ENCODE peak calls at places on chromosomes 3 and 15, in eight cellular contexts. H is upper lobe of left lung, Z is tibial nerve, I is Peyer's patch, G is AG10803, N is body of pancreas, W is endothelial cell, T is heart left ventricle. J is an unnamed sample.
A peak's percentile ranks its signal among the peaks of the same experiment; 100 is the strongest.

GRCh38 chr3:104604326-104605010 is 762.2 kb upstream of the ALCAM start:
- DNase-seq in H (no peak), Z (no peak), I (no peak), G (peak; percentile 30), N (no peak), W (no peak), T (no peak), J (no peak)

GRCh38 chr3:55416381-55416821 is 70.7 kb downstream of the WNT5A start:
- DNase-seq in H (no peak), Z (no peak), I (no peak), G (peak; percentile 91), N (no peak), W (no peak), T (no peak), J (no peak)

GRCh38 chr15:39110336-39110735 is 470.5 kb upstream of the THBS1 start:
- DNase-seq in H (no peak), Z (no peak), I (no peak), G (peak; percentile 80), N (no peak), W (no peak), T (no peak), J (no peak)

GRCh38 chr3:183541738-183542137 is 13.8 kb downstream of the KLHL6 start:
- DNase-seq in H (no peak), Z (no peak), I (no peak), G (no peak), N (no peak), W (no peak), T (no peak), J (no peak)

GRCh38 chr15:84949043-84949442 is 32.6 kb upstream of the PDE8A start:
- DNase-seq in H (no peak), Z (no peak), I (no peak), G (peak; percentile 73), N (no peak), W (no peak), T (no peak), J (no peak)

GRCh38 chr15:79322945-79323344 is 12.0 kb downstream of the TMED3 start:
- DNase-seq in H (no peak), Z (no peak), I (no peak), G (no peak), N (no peak), W (no peak), T (no peak), J (no peak)

GRCh38 chr3:50125541-50126286 is 29.4 kb upstream of the SEMA3F start:
- DNase-seq in H (no peak), Z (no peak), I (no peak), G (no peak), N (no peak), W (no peak), T (no peak), J (no peak)

GRCh38 chr3:153291052-153291689 is 129.1 kb downstream of the RAP2B start:
- DNase-seq in H (no peak), Z (no peak), I (no peak), G (no peak), N (no peak), W (no peak), T (no peak), J (no peak)

GRCh38 chr3:63279000-63279366 is 875 bp downstream of the SYNPR start:
- DNase-seq in H (no peak), Z (no peak), I (no peak), G (no peak), N (no peak), W (peak; percentile 19), T (no peak), J (no peak)

GRCh38 chr3:33658971-33659848 is 58.8 kb downstream of the CLASP2 start:
- DNase-seq in H (peak; percentile 74), Z (peak; percentile 47), I (peak; percentile 57), G (peak; percentile 58), N (peak; percentile 60), W (peak; percentile 49), T (peak; percentile 77), J (no peak)

GRCh38 chr3:8320711-8321458 is 180.7 kb upstream of the LMCD1 start:
- DNase-seq in H (no peak), Z (no peak), I (no peak), G (no peak), N (no peak), W (no peak), T (no peak), J (no peak)

DNA sequence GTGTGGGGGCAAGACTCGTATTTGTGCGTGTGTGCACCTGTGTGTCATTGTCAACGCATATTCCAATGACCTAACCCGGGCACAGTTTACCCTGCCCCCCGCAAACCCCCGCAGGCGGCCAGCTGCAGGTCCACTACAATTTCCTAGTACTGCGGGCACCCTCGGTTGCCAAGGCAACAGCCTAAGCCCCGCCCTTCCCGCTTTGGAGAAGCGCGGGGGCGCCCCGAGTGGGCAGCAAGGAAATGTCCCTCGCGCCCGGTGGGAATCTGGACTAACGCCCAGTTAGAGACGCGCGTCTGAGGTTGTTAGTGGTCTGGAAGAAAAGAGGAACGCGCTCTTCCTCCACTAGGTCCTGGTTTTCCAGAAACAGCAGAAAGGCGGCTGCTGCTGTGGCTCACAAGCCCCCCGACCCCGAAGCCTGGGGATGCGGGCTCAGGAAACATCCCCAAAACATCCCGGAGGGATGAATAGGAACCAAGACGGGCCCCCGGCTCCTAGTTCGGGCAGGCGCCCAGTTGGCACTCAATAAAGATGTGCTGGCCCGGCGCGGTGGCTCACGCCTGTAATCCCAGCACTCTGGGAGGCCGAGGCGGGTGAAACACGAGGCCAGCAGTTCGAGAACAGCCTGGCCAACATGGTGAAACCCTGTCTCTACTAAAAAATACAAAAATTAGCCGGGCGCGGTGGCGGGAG is 1.1 kb downstream of the ABHD14A start:
- DNase-seq in H (peak; percentile 75), Z (peak; percentile 73), I (peak; percentile 77), G (peak; percentile 53), N (peak; percentile 66), W (peak; percentile 64), T (peak; percentile 71), J (peak; percentile 41)
- TF ChIP-seq CTCF in H (peak; percentile 25), Z (no peak), I (no peak), G (peak; percentile 22), N (no peak), W (no peak), T (no peak), J (no peak)

DNA sequence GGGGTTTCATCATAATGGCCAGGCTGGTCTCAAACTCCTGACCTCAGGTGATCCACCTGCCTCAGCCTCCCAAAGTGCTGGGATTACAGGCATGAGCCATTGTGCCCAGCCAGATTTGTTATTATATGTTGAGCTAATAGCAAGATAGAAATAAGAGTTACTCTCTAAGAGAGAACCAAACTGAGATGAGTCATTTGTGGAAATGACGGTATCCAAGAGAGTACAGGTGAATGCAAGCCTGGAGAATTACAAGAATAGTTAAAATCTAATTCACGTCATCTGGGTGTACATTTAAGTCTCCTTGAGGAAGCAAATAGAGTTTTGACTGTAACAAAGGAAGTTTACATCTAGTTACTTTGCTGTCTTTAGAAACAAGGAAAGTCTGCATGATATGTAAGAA is 12.0 kb upstream of the CDIN1 start:
- DNase-seq in H (no peak), Z (no peak), I (no peak), G (no peak), N (no peak), W (no peak), T (no peak), J (no peak)
- TF ChIP-seq CTCF in H (no peak), Z (no peak), I (no peak), G (no peak), N (no peak), W (no peak), T (no peak), J (no peak)

GRCh38 chr15:40420793-40421192 is 15.2 kb downstream of the IVD start:
- DNase-seq in H (peak; percentile 86), Z (no peak), I (no peak), G (no peak), N (peak; percentile 84), W (no peak), T (peak; percentile 32), J (no peak)
- TF ChIP-seq CTCF in H (no peak), Z (no peak), I (no peak), G (no peak), N (no peak), W (no peak), T (no peak), J (no peak)

DNA sequence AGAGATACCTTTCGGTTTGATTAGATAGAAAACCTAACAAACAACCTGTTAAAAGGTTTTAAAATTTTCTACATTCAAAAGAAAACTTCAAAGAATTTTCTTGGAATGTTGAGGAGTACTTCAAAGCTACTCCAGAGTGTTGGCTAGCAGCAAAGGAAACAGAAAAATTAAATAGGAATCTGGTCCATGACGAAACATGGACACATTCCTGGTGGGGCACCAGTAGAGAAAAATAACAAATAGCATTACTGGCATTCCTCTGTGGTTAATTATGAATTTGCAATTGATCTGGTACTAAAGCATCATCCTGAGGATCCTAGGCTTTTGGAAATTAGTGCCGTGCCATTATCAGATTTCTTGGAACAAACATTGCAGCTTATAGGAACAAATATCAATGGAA is 59.5 kb upstream of the DPPA4 start:
- DNase-seq in H (no peak), Z (no peak), I (no peak), G (no peak), N (no peak), W (no peak), T (no peak), J (no peak)
- TF ChIP-seq CTCF in H (no peak), Z (no peak), I (no peak), G (no peak), N (no peak), W (no peak), T (no peak), J (no peak)

GRCh38 chr3:12489832-12490231 is 5.6 kb downstream of the TSEN2 start:
- DNase-seq in H (no peak), Z (no peak), I (no peak), G (peak; percentile 85), N (no peak), W (no peak), T (no peak), J (no peak)

GRCh38 chr3:12486001-12486400 is 1.7 kb downstream of the TSEN2 start:
- DNase-seq in H (no peak), Z (no peak), I (no peak), G (no peak), N (no peak), W (no peak), T (no peak), J (no peak)

GRCh38 chr3:12486916-12487315 is 2.6 kb downstream of the TSEN2 start:
- DNase-seq in H (no peak), Z (no peak), I (no peak), G (no peak), N (no peak), W (no peak), T (no peak), J (no peak)

GRCh38 chr3:12495749-12496452 is 11.6 kb downstream of the TSEN2 start:
- DNase-seq in H (no peak), Z (no peak), I (no peak), G (no peak), N (no peak), W (peak; percentile 14), T (no peak), J (no peak)

GRCh38 chr3:12490547-12490946 is 6.3 kb downstream of the TSEN2 start:
- DNase-seq in H (no peak), Z (no peak), I (no peak), G (peak; percentile 58), N (no peak), W (no peak), T (no peak), J (no peak)
- TF ChIP-seq CTCF in H (no peak), Z (no peak), I (no peak), G (no peak), N (no peak), W (no peak), T (no peak), J (no peak)

DNA sequence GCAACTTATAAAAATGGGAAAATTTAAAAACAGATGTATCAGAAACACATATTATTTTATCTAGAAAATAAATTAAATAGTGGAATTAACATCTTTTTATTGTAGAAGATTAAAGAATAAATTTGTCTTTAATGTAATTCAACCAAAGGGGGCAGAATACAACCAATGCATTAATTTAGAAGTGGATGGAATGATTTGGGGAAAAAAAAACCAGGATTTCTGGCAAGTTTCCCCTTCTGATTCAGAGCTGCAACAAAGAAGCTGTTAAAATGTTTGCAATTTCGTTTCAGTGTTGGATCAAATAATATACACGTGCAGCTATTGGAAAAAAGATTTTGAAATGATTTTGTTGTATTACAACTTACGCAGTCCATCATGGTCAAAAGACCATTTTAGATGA is 71.6 kb upstream of the ZNF280D start:
- DNase-seq in H (no peak), Z (no peak), I (no peak), G (peak; percentile 48), N (no peak), W (no peak), T (no peak), J (no peak)
- TF ChIP-seq CTCF in H (no peak), Z (no peak), I (no peak), G (peak; percentile 37), N (no peak), W (no peak), T (no peak), J (no peak)